ENCODE peak calls at places on chromosomes 12 and 14, in six cellular contexts. Q is IMR-90; I is stimulated activated CD8-positive, alpha-beta memory T cell treated with anti-CD3 and anti-CD28 coated beads, Interleukin-15, amount 100 ng/mL, for 1 hour; O is AG04449; Y is right lobe of liver; E is T-helper 1 cell. F is an unnamed sample.

GRCh38 chr14:78029471-78030372 is 140.5 kb upstream of the NRXN3 start:
- DNase-seq in Y (no peak), E (no peak), O (no peak), I (no peak), Q (no peak), F (no peak)

GRCh38 chr14:100500128-100500527 is 87.1 kb downstream of the BEGAIN start:
- DNase-seq in Q (no peak), Y (no peak), I (no peak), O (no peak), E (no peak), F (no peak)

GRCh38 chr12:29073631-29074239 is 75.3 kb upstream of the FAR2 start:
- DNase-seq in O (no peak), I (no peak), E (no peak), Q (peak), Y (no peak), F (peak)

GRCh38 chr14:102810523-102810922 is 33.3 kb downstream of the TRAF3 start:
- DNase-seq in Y (no peak), Q (no peak), E (no peak), O (no peak), I (no peak), F (no peak)

GRCh38 chr14:83923836-83924235 is 1606.1 kb upstream of the FLRT2 start:
- DNase-seq in I (no peak), Y (no peak), Q (no peak), E (no peak), O (no peak), F (no peak)

GRCh38 chr12:124433906-124434305 is 133.5 kb downstream of the NCOR2 start:
- DNase-seq in E (no peak), Q (no peak), O (no peak), Y (no peak), I (no peak), F (no peak)

GRCh38 chr12:5247144-5247543 is 184.8 kb upstream of the NTF3 start:
- DNase-seq in I (no peak), Y (no peak), Q (no peak), O (no peak), E (no peak), F (peak)

GRCh38 chr12:122752464-122753212 is at the start of gene DENR:
- DNase-seq in Y (peak), Q (peak), E (peak), I (peak), O (peak), F (peak)

GRCh38 chr12:90858261-90858660 is 96.7 kb downstream of the CCER1 start:
- DNase-seq in I (no peak), Y (no peak), E (no peak), O (no peak), Q (peak), F (no peak)

GRCh38 chr12:57176846-57177245 is 29.4 kb upstream of the LRP1-AS start:
- DNase-seq in Q (no peak), O (no peak), I (no peak), Y (peak), E (no peak), F (no peak)

GRCh38 chr12:48163150-48163747 is 5.9 kb upstream of the ASB8 start:
- DNase-seq in Y (no peak), O (no peak), E (no peak), Q (no peak), I (no peak), F (no peak)

GRCh38 chr12:57735952-57736742 is 2.4 kb downstream of the AGAP2 start:
- DNase-seq in O (no peak), Y (no peak), Q (peak), E (no peak), I (no peak), F (peak)